ENCODE peak calls at places on chromosomes 1 and 21, in eight cellular contexts. M, W, L, H, N, U, B and Z are unnamed samples.

GRCh38 chr1:233487415-233487814 is 126.5 kb upstream of the KCNK1 start:
- DNase-seq in L (no peak), W (no peak), H (no peak), M (no peak), U (no peak), N (no peak), B (no peak), Z (no peak)

GRCh38 chr1:205926213-205926612 is 17.0 kb downstream of the SLC26A9 start:
- DNase-seq in H (no peak), L (no peak), U (no peak), N (no peak), M (no peak), W (no peak), B (no peak), Z (no peak)

GRCh38 chr1:229689915-229690314 is 63.9 kb downstream of the URB2 start:
- DNase-seq in W (no peak), N (no peak), B (no peak), H (no peak), M (no peak), L (no peak), U (no peak), Z (no peak)

GRCh38 chr1:16233431-16233830 is 3.6 kb downstream of the CPLANE2 start:
- DNase-seq in N (no peak), H (no peak), W (no peak), L (no peak), U (no peak), M (no peak), B (no peak), Z (peak; percentile 35)

GRCh38 chr1:234647758-234648157 is 37.8 kb upstream of the IRF2BP2 start:
- DNase-seq in H (no peak), B (no peak), W (no peak), U (no peak), L (no peak), M (no peak), N (no peak), Z (no peak)

GRCh38 chr1:14486401-14487110 is 111.9 kb upstream of the KAZN start:
- DNase-seq in U (no peak), W (no peak), B (peak; percentile 98), H (no peak), M (no peak), N (no peak), L (no peak), Z (no peak)

GRCh38 chr1:153546796-153547559 is 1.4 kb upstream of the S100A4 start:
- DNase-seq in W (no peak), N (no peak), H (no peak), M (no peak), L (no peak), B (peak; percentile 64), U (no peak), Z (peak; percentile 49)

GRCh38 chr1:66231162-66232077 is 302.5 kb upstream of the SGIP1 start:
- DNase-seq in N (no peak), U (no peak), L (peak; percentile 74), W (no peak), H (no peak), B (peak; percentile 43), M (no peak), Z (no peak)

GRCh38 chr1:179818260-179818659 is 59.3 kb downstream of the TOR1AIP2 start:
- DNase-seq in L (no peak), M (no peak), H (no peak), U (no peak), N (no peak), W (no peak), B (no peak), Z (no peak)

GRCh38 chr1:226201029-226201593 is 14.6 kb upstream of the ACBD3 start:
- DNase-seq in M (no peak), B (no peak), H (no peak), L (peak; percentile 22), U (no peak), W (no peak), N (no peak), Z (no peak)

GRCh38 chr1:162359523-162360236 is 17.0 kb downstream of the SPATA46 start:
- DNase-seq in U (no peak), H (no peak), B (no peak), W (no peak), M (no peak), L (no peak), N (no peak), Z (no peak)

GRCh38 chr1:8439015-8439702 is 121.2 kb downstream of the SLC45A1 start:
- DNase-seq in M (peak; percentile 69), N (no peak), U (no peak), B (peak; percentile 89), H (no peak), L (peak; percentile 49), W (no peak), Z (peak; percentile 75)

GRCh38 chr1:173477286-173478098 is at the start of gene PRDX6:
- DNase-seq in L (peak; percentile 31), H (peak; percentile 83), N (no peak), W (peak; percentile 79), M (peak; percentile 91), B (peak; percentile 37), U (peak; percentile 83), Z (no peak)

GRCh38 chr1:944341-945325 is 14.4 kb downstream of the NOC2L start:
- DNase-seq in B (no peak), H (no peak), W (no peak), L (no peak), N (no peak), U (no peak), M (no peak), Z (no peak)

GRCh38 chr1:84624876-84625275 is 50.6 kb upstream of the CTBS start:
- DNase-seq in L (no peak), N (no peak), W (no peak), H (no peak), B (no peak), U (no peak), M (no peak), Z (no peak)

GRCh38 chr21:45317401-45318145 is 29.9 kb upstream of the POFUT2 start:
- DNase-seq in W (no peak), U (no peak), N (no peak), L (peak; percentile 80), H (no peak), M (no peak), B (peak; percentile 78), Z (no peak)

GRCh38 chr1:53366901-53367502 is 39.1 kb upstream of the LRP8 start:
- DNase-seq in U (no peak), W (no peak), H (no peak), M (no peak), L (no peak), B (no peak), N (no peak), Z (peak; percentile 21)

GRCh38 chr1:41882068-41882477 is 36.6 kb downstream of the HIVEP3 start:
- DNase-seq in W (no peak), H (no peak), L (no peak), M (peak; percentile 82), U (no peak), B (no peak), N (no peak), Z (no peak)

GRCh38 chr1:215526147-215526845 is 40.8 kb upstream of the KCTD3 start:
- DNase-seq in U (no peak), M (no peak), B (peak; percentile 62), H (peak; percentile 41), W (no peak), N (no peak), L (peak; percentile 64), Z (no peak)

GRCh38 chr1:91732291-91732953 is 153.5 kb downstream of the TGFBR3 start:
- DNase-seq in U (no peak), M (peak; percentile 71), B (peak; percentile 61), H (no peak), L (peak; percentile 87), N (no peak), W (no peak), Z (no peak)

GRCh38 chr1:152457561-152457960 is 43.5 kb upstream of the CRNN start:
- DNase-seq in L (no peak), M (no peak), B (no peak), U (no peak), H (no peak), W (no peak), N (no peak), Z (no peak)

GRCh38 chr1:55212349-55213028 is 2.7 kb downstream of the USP24 start:
- DNase-seq in N (no peak), W (no peak), U (no peak), B (no peak), L (no peak), M (no peak), H (no peak), Z (no peak)

GRCh38 chr1:223771814-223772770 is 59.8 kb downstream of the CAPN2 start:
- DNase-seq in M (no peak), W (no peak), B (peak; percentile 74), N (no peak), U (no peak), L (peak; percentile 87), H (no peak), Z (peak; percentile 47)